ENCODE peak calls at places on chromosomes 4 and X, in four cellular contexts. P is dorsolateral prefrontal cortex, J is lung, Q is pancreas. L is an unnamed sample.

GRCh38 chr4:113255628-113256027 is 206.2 kb downstream of the ANK2 start:
- DNase-seq in P (no peak), J (no peak), Q (no peak), L (no peak)

GRCh38 chr4:105895324-105895608 is at the start of gene NPNT:
- DNase-seq in P (no peak), J (peak; percentile 58), Q (peak; percentile 82), L (no peak)

GRCh38 chrX:20066968-20067708 is 49.6 kb downstream of the MAP7D2 start:
- DNase-seq in P (no peak), J (no peak), Q (no peak), L (peak; percentile 26)

GRCh38 chr4:128601992-128602695 is 207.4 kb upstream of the JADE1 start:
- DNase-seq in P (no peak), J (no peak), Q (no peak), L (no peak)

GRCh38 chr4:182854466-182854865 is 62.7 kb downstream of the DCTD start:
- DNase-seq in P (no peak), J (no peak), Q (no peak), L (no peak)

GRCh38 chr4:108486046-108486445 is 134.3 kb upstream of the RPL34 start:
- DNase-seq in P (no peak), J (no peak), Q (no peak), L (no peak)

GRCh38 chr4:161987611-161988010 is 176.2 kb downstream of the FSTL5 start:
- DNase-seq in P (no peak), J (no peak), Q (no peak), L (no peak)

GRCh38 chr4:165865995-165866650 is 6.9 kb upstream of the TLL1 start:
- DNase-seq in P (no peak), J (no peak), Q (no peak), L (no peak)

GRCh38 chrX:103467870-103468269 is 51.4 kb downstream of the RAB40A start:
- DNase-seq in P (no peak), J (no peak), Q (no peak), L (no peak)

GRCh38 chr4:69321153-69321729 is 41.0 kb downstream of the UGT2B28 start:
- DNase-seq in P (no peak), J (no peak), Q (peak; percentile 86), L (no peak)

GRCh38 chr4:102868782-102869568 is at the start of gene CISD2:
- DNase-seq in P (peak; percentile 93), J (peak; percentile 91), Q (peak; percentile 95), L (peak; percentile 94)

GRCh38 chr4:180641495-180641894 is 1601.7 kb upstream of the TENM3 start:
- DNase-seq in P (no peak), J (no peak), Q (no peak), L (no peak)

GRCh38 chr4:19982556-19982955 is 269.1 kb upstream of the SLIT2 start:
- DNase-seq in P (no peak), J (no peak), Q (no peak), L (no peak)

GRCh38 chr4:112510191-112510467 is 5.9 kb downstream of the NEUROG2 start:
- DNase-seq in P (no peak), J (no peak), Q (no peak), L (no peak)

GRCh38 chr4:139030614-139031235 is 15.1 kb downstream of the NOCT start:
- DNase-seq in P (peak; percentile 60), J (peak; percentile 69), Q (no peak), L (peak; percentile 75)

GRCh38 chr4:84235545-84235944 is 263.5 kb downstream of the NKX6-1 start:
- DNase-seq in P (no peak), J (no peak), Q (no peak), L (no peak)

GRCh38 chr4:148092316-148093014 is 349.7 kb downstream of the NR3C2 start:
- DNase-seq in P (no peak), J (no peak), Q (no peak), L (no peak)

GRCh38 chrX:21725498-21725897 is 32.4 kb downstream of the SMPX start:
- DNase-seq in P (no peak), J (no peak), Q (no peak), L (no peak)

GRCh38 chr4:1239141-1239948 is 9.6 kb downstream of the CTBP1 start:
- DNase-seq in P (no peak), J (no peak), Q (peak; percentile 75), L (no peak)

GRCh38 chr4:61373901-61374611 is 173.9 kb downstream of the ADGRL3 start:
- DNase-seq in P (no peak), J (no peak), Q (no peak), L (no peak)

GRCh38 chr4:79934660-79935059 is 138.4 kb downstream of the ANTXR2 start:
- DNase-seq in P (no peak), J (no peak), Q (no peak), L (no peak)

GRCh38 chr4:25769251-25769650 is 93.5 kb downstream of the SEL1L3 start:
- DNase-seq in P (no peak), J (no peak), Q (no peak), L (no peak)

GRCh38 chrX:139077303-139078131 is 366.0 kb upstream of the FGF13 start:
- DNase-seq in P (no peak), J (no peak), Q (no peak), L (no peak)

GRCh38 chrX:154321624-154322023 is 26.0 kb downstream of the TKTL1 start:
- DNase-seq in P (no peak), J (no peak), Q (no peak), L (no peak)

GRCh38 chr4:184453402-184454160 is 20.8 kb downstream of the IRF2 start:
- DNase-seq in P (no peak), J (peak; percentile 47), Q (no peak), L (peak; percentile 82)

GRCh38 chr4:150231108-150231770 is 153.0 kb downstream of the DCLK2 start:
- DNase-seq in P (no peak), J (no peak), Q (no peak), L (no peak)

GRCh38 chr4:119284876-119285611 is 36.9 kb downstream of the FABP2 start:
- DNase-seq in P (no peak), J (no peak), Q (no peak), L (no peak)

GRCh38 chr4:48043504-48043903 is 26.9 kb downstream of the NIPAL1 start:
- DNase-seq in P (no peak), J (no peak), Q (no peak), L (no peak)

GRCh38 chr4:53785996-53786395 is 194.7 kb upstream of the LNX1 start:
- DNase-seq in P (no peak), J (no peak), Q (no peak), L (no peak)

GRCh38 chr4:88979292-88979691 is 77.7 kb downstream of the FAM13A start:
- DNase-seq in P (no peak), J (no peak), Q (no peak), L (no peak)

GRCh38 chr4:95651891-95652290 is 103.1 kb upstream of the UNC5C start:
- DNase-seq in P (no peak), J (no peak), Q (no peak), L (no peak)

GRCh38 chrX:45208121-45208856 is 7.6 kb upstream of the DIPK2B start:
- DNase-seq in P (no peak), J (no peak), Q (no peak), L (no peak)

GRCh38 chr4:85860066-85860465 is 385.1 kb downstream of the ARHGAP24 start:
- DNase-seq in P (no peak), J (no peak), Q (no peak), L (no peak)

GRCh38 chr4:41877020-41877796 is 58.0 kb upstream of the TMEM33 start:
- DNase-seq in P (no peak), J (no peak), Q (no peak), L (no peak)

GRCh38 chr4:41880022-41880837 is 55.0 kb upstream of the TMEM33 start:
- DNase-seq in P (no peak), J (no peak), Q (no peak), L (no peak)

GRCh38 chr4:41878991-41879491 is 56.2 kb upstream of the TMEM33 start:
- DNase-seq in P (no peak), J (no peak), Q (no peak), L (no peak)

GRCh38 chr4:41879552-41879951 is 55.7 kb upstream of the TMEM33 start:
- DNase-seq in P (no peak), J (no peak), Q (no peak), L (no peak)

DNA sequence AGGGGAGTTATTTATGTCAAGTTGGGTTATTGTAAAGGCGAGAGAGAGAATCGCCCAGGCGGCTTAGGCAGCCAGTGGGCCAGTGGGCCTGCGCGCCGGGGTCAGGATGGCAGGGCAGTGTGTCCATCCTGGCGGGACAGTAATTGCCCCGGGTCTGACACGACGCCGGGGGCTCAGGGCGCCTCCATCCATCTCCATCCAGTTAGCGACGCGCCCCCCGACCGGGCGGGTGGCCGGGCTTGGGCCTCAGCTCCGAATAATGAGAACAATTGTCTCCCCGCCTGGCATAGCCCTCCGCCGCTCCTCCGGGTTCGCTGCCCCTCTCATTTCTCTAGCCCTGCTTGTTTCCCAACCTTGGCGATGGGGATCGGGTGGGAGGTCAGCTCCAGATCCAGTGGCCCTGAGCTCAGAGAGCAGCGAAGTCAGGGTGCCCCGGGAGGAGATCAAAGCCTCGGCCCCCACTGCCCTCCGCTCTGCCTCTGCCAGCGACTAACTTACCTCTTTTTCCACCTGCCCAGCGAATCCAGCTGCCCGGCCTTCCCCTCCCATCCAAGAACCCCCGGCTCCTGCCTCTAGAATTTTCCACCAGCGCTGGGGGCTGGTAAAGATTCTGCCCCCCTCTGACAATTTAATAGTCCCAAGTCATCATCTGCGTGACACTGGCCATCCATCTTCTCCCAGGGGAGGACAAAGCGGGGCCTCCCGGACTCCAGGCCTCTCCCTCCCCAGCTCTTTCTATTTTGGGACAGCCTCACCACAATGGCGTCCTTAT is 56.9 kb upstream of the TMEM33 start:
- DNase-seq in P (no peak), J (no peak), Q (no peak), L (no peak)
- H3K27me3 ChIP-seq in P (peaks cover 100% of the 10 kb centered on the region), J (peaks cover 5% of the 10 kb centered on the region), Q (peaks cover 13% of the 10 kb centered on the region), L (peaks cover 37% of the 10 kb centered on the region)

DNA sequence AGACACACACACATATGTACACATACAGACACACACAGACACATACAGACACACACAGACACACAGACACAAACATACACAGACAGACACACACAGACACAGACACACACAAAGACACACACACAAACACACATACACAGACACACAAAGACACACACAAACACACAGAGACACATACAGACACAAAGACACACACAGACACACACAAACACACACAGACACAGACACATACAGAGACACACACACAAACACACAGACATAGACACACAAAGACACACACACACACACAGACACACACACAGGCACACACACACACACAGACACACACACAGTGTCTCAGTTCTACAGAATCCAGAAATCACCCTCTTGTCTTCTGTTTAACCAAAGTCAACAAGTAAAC is 280.7 kb downstream of the ASMT start:
- DNase-seq in P (no peak), J (no peak), Q (no peak), L (no peak)
- H3K27me3 ChIP-seq in P (peaks cover 14% of the 10 kb centered on the region), J (no peaks in the 10 kb centered on the region), Q (no peaks in the 10 kb centered on the region), L (no peaks in the 10 kb centered on the region)

GRCh38 chr4:173518419-173519102 is 11.5 kb downstream of the HAND2 start:
- DNase-seq in P (no peak), J (no peak), Q (no peak), L (no peak)

GRCh38 chr4:173514641-173515217 is 15.3 kb downstream of the HAND2 start:
- DNase-seq in P (no peak), J (no peak), Q (no peak), L (no peak)

GRCh38 chr4:173515458-173515857 is 14.6 kb downstream of the HAND2 start:
- DNase-seq in P (no peak), J (no peak), Q (no peak), L (no peak)

GRCh38 chr4:173517781-173518371 is 12.2 kb downstream of the HAND2 start:
- DNase-seq in P (no peak), J (no peak), Q (no peak), L (no peak)

GRCh38 chr4:173516621-173517612 is 13.1 kb downstream of the HAND2 start:
- DNase-seq in P (no peak), J (no peak), Q (no peak), L (no peak)
- H3K27me3 ChIP-seq in P (peaks cover 100% of the 10 kb centered on the region), J (peaks cover 9% of the 10 kb centered on the region), Q (peaks cover 9% of the 10 kb centered on the region), L (peaks cover 85% of the 10 kb centered on the region)

GRCh38 chr4:11004818-11005217 is 320.2 kb upstream of the CLNK start:
- DNase-seq in P (no peak), J (no peak), Q (no peak), L (no peak)
- H3K27me3 ChIP-seq in P (no peaks in the 10 kb centered on the region), J (no peaks in the 10 kb centered on the region), Q (no peaks in the 10 kb centered on the region), L (no peaks in the 10 kb centered on the region)